ENCODE peak calls at places on chromosome X, in six cellular contexts. K is stomach, X is transverse colon, L is SK-N-SH, Q is tibial nerve, E is sigmoid colon. D is an unnamed sample.
A peak's percentile ranks its signal among the peaks of the same experiment; 100 is the strongest.

GRCh38 chrX:103747199-103747598 is 29.4 kb upstream of the PLP1 start:
- DNase-seq in K (no peak), X (no peak), L (no peak), Q (no peak), E (no peak), D (no peak)

GRCh38 chrX:3262906-3263305 is 83.5 kb downstream of the MXRA5 start:
- DNase-seq in K (no peak), X (no peak), L (no peak), Q (no peak), E (no peak), D (no peak)

GRCh38 chrX:39854772-39855747 is 242.7 kb downstream of the BCOR start:
- DNase-seq in K (no peak), X (peak; percentile 53), L (no peak), Q (no peak), E (no peak), D (no peak)

GRCh38 chrX:108117988-108118387 is 26.4 kb downstream of the ATG4A start:
- DNase-seq in K (no peak), X (peak; percentile 20), L (no peak), Q (no peak), E (no peak), D (no peak)

GRCh38 chrX:11566814-11567213 is 98.9 kb downstream of the ARHGAP6 start:
- DNase-seq in K (no peak), X (no peak), L (no peak), Q (no peak), E (no peak), D (no peak)

GRCh38 chrX:24760601-24761000 is 66.9 kb downstream of the POLA1 start:
- DNase-seq in K (no peak), X (no peak), L (no peak), Q (no peak), E (no peak), D (no peak)

GRCh38 chrX:134736351-134736750 is 78.1 kb upstream of the PLAC1 start:
- DNase-seq in K (no peak), X (no peak), L (no peak), Q (no peak), E (no peak), D (no peak)

GRCh38 chrX:1210844-1211243 is 1.6 kb downstream of the CRLF2 start:
- DNase-seq in K (no peak), X (no peak), L (no peak), Q (no peak), E (no peak), D (no peak)

GRCh38 chrX:22339459-22339858 is 66.7 kb downstream of the CBLL2 start:
- DNase-seq in K (no peak), X (no peak), L (no peak), Q (no peak), E (no peak), D (no peak)

GRCh38 chrX:11187001-11187400 is 75.9 kb downstream of the HCCS start:
- DNase-seq in K (no peak), X (no peak), L (no peak), Q (no peak), E (no peak), D (no peak)

GRCh38 chrX:117871796-117872195 is 244.8 kb downstream of the KLHL13 start:
- DNase-seq in K (no peak), X (no peak), L (no peak), Q (no peak), E (no peak), D (no peak)

GRCh38 chrX:23784487-23785301 is 1.7 kb downstream of the SAT1 start:
- DNase-seq in K (no peak), X (no peak), L (no peak), Q (no peak), E (no peak), D (no peak)

GRCh38 chrX:147917700-147918694 is 6.3 kb downstream of the FMR1 start:
- DNase-seq in K (no peak), X (no peak), L (no peak), Q (no peak), E (no peak), D (no peak)

GRCh38 chrX:142998447-142999208 is 27.1 kb upstream of the SPANXN4 start:
- DNase-seq in K (no peak), X (no peak), L (no peak), Q (no peak), E (no peak), D (no peak)

GRCh38 chrX:20361081-20361889 is 94.6 kb upstream of the RPS6KA3 start:
- DNase-seq in K (no peak), X (no peak), L (no peak), Q (peak; percentile 21), E (no peak), D (no peak)

GRCh38 chrX:114582698-114583395 is 1.0 kb upstream of the HTR2C start:
- DNase-seq in K (no peak), X (no peak), L (no peak), Q (no peak), E (no peak), D (no peak)

GRCh38 chrX:77422886-77423648 is 24.1 kb upstream of the FGF16 start:
- DNase-seq in K (no peak), X (no peak), L (no peak), Q (no peak), E (no peak), D (no peak)

GRCh38 chrX:46444011-46444410 is 101.2 kb downstream of the ZNF674 start:
- DNase-seq in K (no peak), X (no peak), L (no peak), Q (no peak), E (no peak), D (no peak)

GRCh38 chrX:149830192-149830873 is 48.6 kb downstream of the MAGEA9 start:
- DNase-seq in K (no peak), X (no peak), L (no peak), Q (no peak), E (no peak), D (no peak)

GRCh38 chrX:152632445-152633097 is 5.1 kb upstream of the GABRQ start:
- DNase-seq in K (peak; percentile 56), X (peak; percentile 47), L (peak; percentile 49), Q (peak; percentile 38), E (no peak), D (no peak)

DNA sequence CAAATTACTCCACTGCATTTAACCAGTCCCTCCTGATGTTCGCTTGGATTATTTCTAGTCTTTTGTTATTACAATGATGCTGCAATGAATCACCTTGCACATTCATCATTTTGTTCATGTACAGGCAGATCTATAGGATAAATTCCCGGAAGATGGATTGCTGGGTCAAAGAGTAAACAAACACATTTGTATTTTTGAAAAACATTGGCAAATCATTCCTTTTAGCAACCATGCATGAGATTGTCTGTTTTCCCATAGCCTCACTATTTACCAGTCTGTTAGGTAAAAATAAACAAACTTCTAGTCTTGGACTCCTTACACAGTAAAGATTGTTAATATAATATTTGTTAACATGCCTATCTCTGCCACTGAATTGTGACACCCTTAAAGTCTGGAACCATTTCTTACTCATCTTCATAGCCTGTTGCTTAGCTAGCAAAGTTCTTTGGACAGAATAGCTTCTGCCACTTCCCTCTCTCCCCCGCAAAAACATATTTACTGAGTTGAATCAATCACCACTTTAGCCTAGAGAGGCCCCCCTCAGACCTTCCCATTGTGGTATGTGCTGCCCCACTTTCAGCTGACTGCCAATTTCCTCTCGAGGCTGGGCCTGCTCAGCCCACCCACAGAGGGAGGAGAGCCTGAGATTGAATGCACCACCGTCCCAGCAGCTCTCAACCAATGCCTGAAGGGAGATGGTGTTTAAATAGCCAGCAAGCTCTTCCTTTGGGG is 108.4 kb upstream of the ATXN3L start:
- DNase-seq in K (no peak), X (no peak), L (no peak), Q (no peak), E (no peak), D (no peak)
- TF ChIP-seq EP300 in K (no peak), X (no peak), L (no peak), Q (no peak), E (no peak), D (no peak)

GRCh38 chrX:72128881-72129280 is 2.8 kb downstream of the RTL5 start:
- DNase-seq in K (no peak), X (no peak), L (peak; percentile 49), Q (no peak), E (no peak), D (no peak)
- TF ChIP-seq CTCF in K (no peak), X (peak; percentile 20), L (peak; percentile 56), Q (no peak), E (no peak), D (peak; percentile 7)

GRCh38 chrX:128464091-128464490 is 411.9 kb upstream of the ACTRT1 start:
- DNase-seq in K (no peak), X (no peak), L (no peak), Q (no peak), E (no peak), D (no peak)
- TF ChIP-seq EP300 in K (no peak), X (no peak), L (no peak), Q (no peak), E (no peak), D (no peak)

GRCh38 chrX:17744896-17745523 is 7.7 kb downstream of the SCML1 start:
- DNase-seq in K (no peak), X (no peak), L (no peak), Q (no peak), E (no peak), D (no peak)
- TF ChIP-seq CTCF in K (no peak), X (no peak), L (peak; percentile 69), Q (no peak), E (no peak), D (no peak)

GRCh38 chrX:109739625-109740024 is 6.6 kb upstream of the ACSL4 start:
- DNase-seq in K (no peak), X (no peak), L (no peak), Q (no peak), E (no peak), D (no peak)

GRCh38 chrX:109735241-109735744 is 2.2 kb upstream of the ACSL4 start:
- DNase-seq in K (no peak), X (no peak), L (no peak), Q (no peak), E (no peak), D (no peak)

GRCh38 chrX:109742722-109743121 is 9.7 kb upstream of the ACSL4 start:
- DNase-seq in K (no peak), X (no peak), L (no peak), Q (no peak), E (no peak), D (no peak)

DNA sequence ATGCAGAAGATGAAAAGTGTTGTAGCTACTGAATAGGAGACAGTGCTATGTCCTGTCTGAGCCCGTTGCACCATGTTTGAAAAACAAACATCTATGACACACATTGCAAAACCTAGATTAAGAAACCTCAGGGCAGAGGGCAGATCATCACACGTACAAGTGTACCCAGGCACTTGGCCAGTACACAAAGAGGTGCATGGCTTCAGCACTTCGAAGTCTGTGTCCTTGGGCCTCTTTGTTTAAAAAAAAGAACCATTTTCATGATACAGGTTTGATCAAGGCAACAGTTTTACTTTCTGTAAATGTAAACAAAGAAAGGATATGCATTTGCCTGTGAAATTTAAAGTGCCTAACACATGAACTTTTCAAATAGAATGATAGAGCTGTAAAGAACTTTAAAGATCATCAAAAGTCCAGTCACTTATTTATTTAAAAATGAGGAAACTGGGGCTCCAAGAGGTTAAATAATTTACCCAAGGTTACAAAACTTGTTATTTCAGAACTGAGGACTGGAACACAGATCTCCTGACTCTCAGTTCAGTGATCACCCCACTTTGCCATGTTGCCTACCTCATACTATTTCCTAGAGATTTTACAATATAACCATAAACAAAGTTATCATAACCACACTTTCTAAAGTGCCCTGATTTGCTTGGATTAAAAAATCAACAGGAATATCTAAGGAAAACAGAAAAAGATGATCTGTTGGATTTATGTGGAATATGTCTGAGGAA is 7.2 kb upstream of the ACSL4 start:
- DNase-seq in K (no peak), X (no peak), L (no peak), Q (no peak), E (no peak), D (no peak)
- TF ChIP-seq EP300 in K (no peak), X (no peak), L (no peak), Q (no peak), E (no peak), D (no peak)

GRCh38 chrX:133215747-133216146 is 2.4 kb downstream of the TFDP3 start:
- DNase-seq in K (no peak), X (peak; percentile 11), L (peak; percentile 40), Q (no peak), E (no peak), D (no peak)
- TF ChIP-seq CTCF in K (no peak), X (peak; percentile 21), L (peak; percentile 38), Q (no peak), E (no peak), D (no peak)